ENCODE peak calls at places on chromosomes 11 and 22, in nine cellular contexts. One of them, this sample, is unnamed.

GRCh38 chr11:116698080-116698479 is 74.7 kb downstream of the BUD13 start:
- DNase-seq in choroid plexus epithelial cell: no peak
- DNase-seq in uterus: no peak
- DNase-seq in fibroblast of pulmonary artery: no peak
- DNase-seq in A549: no peak
- DNase-seq in HFF-Myc: no peak
- DNase-seq in GM12864: no peak
- DNase-seq in right lobe of liver: no peak
- DNase-seq in HCT116: no peak
- DNase-seq in this sample: no peak

GRCh38 chr11:945986-946385 is 20.3 kb downstream of the AP2A2 start:
- DNase-seq in GM12864: no peak
- DNase-seq in uterus: no peak
- DNase-seq in HFF-Myc: no peak
- DNase-seq in choroid plexus epithelial cell: peak; percentile 59
- DNase-seq in HCT116: no peak
- DNase-seq in A549: peak; percentile 27
- DNase-seq in fibroblast of pulmonary artery: peak; percentile 51
- DNase-seq in right lobe of liver: peak; percentile 18
- DNase-seq in this sample: no peak

GRCh38 chr11:107697291-107697690 is 14.6 kb downstream of the SLN start:
- DNase-seq in HFF-Myc: no peak
- DNase-seq in uterus: no peak
- DNase-seq in GM12864: no peak
- DNase-seq in right lobe of liver: no peak
- DNase-seq in fibroblast of pulmonary artery: no peak
- DNase-seq in choroid plexus epithelial cell: no peak
- DNase-seq in A549: no peak
- DNase-seq in HCT116: no peak
- DNase-seq in this sample: no peak

GRCh38 chr11:44005076-44005800 is 42.5 kb upstream of the ACCSL start:
- DNase-seq in HFF-Myc: no peak
- DNase-seq in GM12864: no peak
- DNase-seq in fibroblast of pulmonary artery: no peak
- DNase-seq in uterus: no peak
- DNase-seq in HCT116: no peak
- DNase-seq in A549: no peak
- DNase-seq in right lobe of liver: no peak
- DNase-seq in choroid plexus epithelial cell: no peak
- DNase-seq in this sample: no peak

GRCh38 chr11:15300282-15300681 is 185.6 kb downstream of the INSC start:
- DNase-seq in HCT116: no peak
- DNase-seq in GM12864: no peak
- DNase-seq in choroid plexus epithelial cell: no peak
- DNase-seq in fibroblast of pulmonary artery: no peak
- DNase-seq in A549: no peak
- DNase-seq in uterus: no peak
- DNase-seq in right lobe of liver: no peak
- DNase-seq in HFF-Myc: no peak
- DNase-seq in this sample: no peak

GRCh38 chr22:30178180-30179126 is 68.1 kb downstream of the LIF start:
- DNase-seq in HFF-Myc: no peak
- DNase-seq in uterus: no peak
- DNase-seq in right lobe of liver: no peak
- DNase-seq in choroid plexus epithelial cell: no peak
- DNase-seq in A549: no peak
- DNase-seq in fibroblast of pulmonary artery: no peak
- DNase-seq in HCT116: peak; percentile 18
- DNase-seq in GM12864: no peak
- DNase-seq in this sample: peak; percentile 38

GRCh38 chr11:3859373-3859881 is 4.0 kb downstream of the STIM1 start:
- DNase-seq in right lobe of liver: no peak
- DNase-seq in choroid plexus epithelial cell: no peak
- DNase-seq in GM12864: peak; percentile 64
- DNase-seq in fibroblast of pulmonary artery: no peak
- DNase-seq in uterus: no peak
- DNase-seq in A549: no peak
- DNase-seq in HFF-Myc: no peak
- DNase-seq in HCT116: no peak
- DNase-seq in this sample: no peak

GRCh38 chr11:45166604-45166897 is 20.1 kb downstream of the PRDM11 start:
- DNase-seq in right lobe of liver: no peak
- DNase-seq in HCT116: no peak
- DNase-seq in A549: no peak
- DNase-seq in fibroblast of pulmonary artery: no peak
- DNase-seq in HFF-Myc: no peak
- DNase-seq in choroid plexus epithelial cell: no peak
- DNase-seq in uterus: no peak
- DNase-seq in GM12864: no peak
- DNase-seq in this sample: no peak

GRCh38 chr22:21816787-21817496 is 50.5 kb downstream of the MAPK1 start:
- DNase-seq in choroid plexus epithelial cell: peak; percentile 95
- DNase-seq in fibroblast of pulmonary artery: peak; percentile 97
- DNase-seq in HFF-Myc: peak; percentile 88
- DNase-seq in uterus: no peak
- DNase-seq in GM12864: peak; percentile 61
- DNase-seq in HCT116: no peak
- DNase-seq in right lobe of liver: no peak
- DNase-seq in A549: peak; percentile 61
- DNase-seq in this sample: peak; percentile 91

GRCh38 chr11:133163463-133164419 is 368.6 kb downstream of the OPCML start:
- DNase-seq in right lobe of liver: no peak
- DNase-seq in fibroblast of pulmonary artery: peak; percentile 36
- DNase-seq in HCT116: no peak
- DNase-seq in choroid plexus epithelial cell: peak; percentile 52
- DNase-seq in uterus: no peak
- DNase-seq in HFF-Myc: no peak
- DNase-seq in GM12864: peak; percentile 5
- DNase-seq in A549: peak; percentile 42
- DNase-seq in this sample: peak; percentile 2

GRCh38 chr22:43829904-43830851 is 18.1 kb upstream of the EFCAB6 start:
- DNase-seq in right lobe of liver: peak; percentile 79
- DNase-seq in HCT116: no peak
- DNase-seq in choroid plexus epithelial cell: peak; percentile 34
- DNase-seq in HFF-Myc: no peak
- DNase-seq in fibroblast of pulmonary artery: peak; percentile 45
- DNase-seq in uterus: peak; percentile 40
- DNase-seq in GM12864: no peak
- DNase-seq in A549: no peak
- DNase-seq in this sample: peak; percentile 80

GRCh38 chr11:59186130-59186594 is 14.2 kb downstream of the DTX4 start:
- DNase-seq in HFF-Myc: no peak
- DNase-seq in GM12864: no peak
- DNase-seq in A549: peak; percentile 24
- DNase-seq in choroid plexus epithelial cell: no peak
- DNase-seq in uterus: no peak
- DNase-seq in fibroblast of pulmonary artery: peak; percentile 23
- DNase-seq in HCT116: peak; percentile 57
- DNase-seq in right lobe of liver: peak; percentile 58
- DNase-seq in this sample: no peak

GRCh38 chr11:2690596-2691354 is 9.0 kb downstream of the KCNQ1OT1 start:
- DNase-seq in A549: no peak
- DNase-seq in uterus: no peak
- DNase-seq in fibroblast of pulmonary artery: no peak
- DNase-seq in right lobe of liver: peak; percentile 11
- DNase-seq in GM12864: no peak
- DNase-seq in HCT116: no peak
- DNase-seq in choroid plexus epithelial cell: no peak
- DNase-seq in HFF-Myc: no peak
- DNase-seq in this sample: no peak

DNA sequence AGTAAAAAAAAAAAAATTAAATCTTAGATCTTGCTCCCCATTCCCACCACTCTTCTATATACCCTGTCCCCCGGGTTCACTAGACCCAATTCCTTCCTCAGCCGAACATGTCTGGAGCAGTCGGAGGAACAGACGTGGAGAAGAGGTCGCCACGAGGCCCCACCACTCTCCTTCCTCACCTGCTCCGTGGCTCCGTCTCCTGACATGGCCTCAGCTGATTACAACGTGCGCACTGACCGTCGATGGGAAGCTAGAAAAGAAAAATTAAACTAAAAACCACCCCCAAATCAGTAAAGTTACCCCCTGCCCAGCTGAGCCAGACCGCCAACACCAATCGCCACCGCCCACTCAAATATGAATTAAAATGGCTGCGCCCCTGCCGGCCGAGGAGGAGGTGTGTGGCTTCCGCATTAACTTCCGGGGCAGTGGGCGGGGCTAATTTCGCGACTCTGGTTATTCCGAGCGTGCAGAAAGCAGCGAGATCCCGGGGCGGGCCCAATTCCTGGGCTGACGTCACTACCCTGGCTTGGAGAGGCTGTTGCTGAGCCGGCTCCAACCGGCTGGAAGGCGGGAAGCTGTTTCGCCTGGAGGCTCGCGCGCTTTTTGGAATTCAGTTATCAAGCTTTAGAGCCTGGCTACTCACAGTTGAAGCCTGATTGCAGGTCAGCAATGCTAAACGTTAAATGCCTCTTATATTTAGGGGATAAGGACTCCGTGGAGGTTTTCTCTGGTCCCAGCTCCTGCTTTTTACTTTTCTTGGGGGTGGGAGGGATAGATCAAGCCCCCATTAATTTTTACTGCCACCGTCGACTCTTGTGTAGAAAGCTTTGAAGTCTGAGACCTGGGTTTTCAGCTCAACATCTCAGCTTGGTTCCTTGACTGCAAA is at the start of gene CSTF3:
- DNase-seq in A549: peak; percentile 99
- DNase-seq in HFF-Myc: peak; percentile 97
- DNase-seq in choroid plexus epithelial cell: peak; percentile 99
- DNase-seq in right lobe of liver: peak; percentile 100
- DNase-seq in HCT116: peak; percentile 97
- DNase-seq in fibroblast of pulmonary artery: peak; percentile 99
- DNase-seq in GM12864: peak; percentile 83
- DNase-seq in uterus: peak; percentile 100
- DNase-seq in this sample: peak; percentile 98
- TF ChIP-seq CTCF in A549: no peak
- TF ChIP-seq CTCF in HFF-Myc: peak; percentile 33
- TF ChIP-seq CTCF in choroid plexus epithelial cell: peak; percentile 51
- TF ChIP-seq CTCF in right lobe of liver: peak; percentile 42
- TF ChIP-seq CTCF in HCT116: no peak
- TF ChIP-seq CTCF in fibroblast of pulmonary artery: peak; percentile 19
- TF ChIP-seq CTCF in GM12864: peak; percentile 12
- TF ChIP-seq CTCF in uterus: peak; percentile 35
- TF ChIP-seq CTCF in this sample: peak; percentile 57

DNA sequence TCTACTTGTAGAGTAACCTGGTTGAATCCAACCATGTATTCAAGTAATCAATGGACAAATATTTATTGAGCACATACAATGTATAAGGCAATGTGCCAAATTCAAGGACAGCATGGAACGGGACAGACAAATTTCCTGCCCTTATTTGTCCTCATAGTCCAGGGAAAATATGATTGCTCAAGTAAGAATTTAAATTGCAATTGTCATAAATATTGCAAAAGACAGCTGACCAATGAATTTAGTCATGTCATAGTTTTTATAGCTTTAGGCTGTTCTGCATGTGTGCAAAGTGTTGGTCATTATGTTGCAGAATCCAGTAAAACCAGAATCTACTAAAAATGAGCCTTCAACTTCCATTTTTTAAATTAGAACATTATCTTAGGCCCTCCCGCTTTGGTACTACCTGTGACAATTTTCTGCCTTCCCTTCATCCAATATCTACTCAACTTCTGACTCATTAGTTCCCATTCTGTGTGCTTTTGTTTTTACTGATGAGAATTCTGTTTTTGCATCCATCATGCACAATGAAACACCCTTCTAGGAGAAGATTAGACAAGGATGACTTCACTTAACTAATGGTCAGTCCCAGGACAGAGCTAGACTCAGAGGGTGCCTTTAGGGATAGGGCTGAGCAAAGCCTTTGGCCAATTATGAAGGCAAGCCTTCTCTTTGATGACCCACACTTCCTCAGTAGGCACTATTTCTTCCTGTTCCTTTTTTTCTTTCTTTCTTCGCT is 45.8 kb upstream of the FIBIN start:
- DNase-seq in HCT116: no peak
- DNase-seq in right lobe of liver: no peak
- DNase-seq in GM12864: no peak
- DNase-seq in fibroblast of pulmonary artery: no peak
- DNase-seq in choroid plexus epithelial cell: peak; percentile 65
- DNase-seq in uterus: no peak
- DNase-seq in HFF-Myc: no peak
- DNase-seq in A549: no peak
- DNase-seq in this sample: peak; percentile 64
- H3K4me3 ChIP-seq in HCT116: no peak overlapping the region
- H3K4me3 ChIP-seq in right lobe of liver: no peak overlapping the region
- H3K4me3 ChIP-seq in GM12864: no peak overlapping the region
- H3K4me3 ChIP-seq in fibroblast of pulmonary artery: no peak overlapping the region
- H3K4me3 ChIP-seq in choroid plexus epithelial cell: no peak overlapping the region
- H3K4me3 ChIP-seq in uterus: no peak overlapping the region
- H3K4me3 ChIP-seq in HFF-Myc: no peak overlapping the region
- H3K4me3 ChIP-seq in A549: no peak overlapping the region
- H3K4me3 ChIP-seq in this sample: no peak overlapping the region

GRCh38 chr22:45612940-45613339 is 58.7 kb upstream of the ATXN10 start:
- DNase-seq in right lobe of liver: no peak
- DNase-seq in HFF-Myc: no peak
- DNase-seq in HCT116: no peak
- DNase-seq in A549: no peak
- DNase-seq in uterus: no peak
- DNase-seq in GM12864: no peak
- DNase-seq in choroid plexus epithelial cell: no peak
- DNase-seq in fibroblast of pulmonary artery: peak; percentile 20
- DNase-seq in this sample: peak; percentile 47

GRCh38 chr22:45615364-45615763 is 56.3 kb upstream of the ATXN10 start:
- DNase-seq in HCT116: no peak
- DNase-seq in choroid plexus epithelial cell: no peak
- DNase-seq in right lobe of liver: no peak
- DNase-seq in uterus: no peak
- DNase-seq in HFF-Myc: no peak
- DNase-seq in fibroblast of pulmonary artery: no peak
- DNase-seq in A549: no peak
- DNase-seq in GM12864: no peak
- DNase-seq in this sample: no peak

GRCh38 chr22:45608763-45609180 is 62.9 kb upstream of the ATXN10 start:
- DNase-seq in uterus: no peak
- DNase-seq in fibroblast of pulmonary artery: peak; percentile 16
- DNase-seq in HFF-Myc: no peak
- DNase-seq in GM12864: no peak
- DNase-seq in choroid plexus epithelial cell: peak; percentile 35
- DNase-seq in HCT116: peak; percentile 48
- DNase-seq in right lobe of liver: no peak
- DNase-seq in A549: peak; percentile 40
- DNase-seq in this sample: peak; percentile 53

GRCh38 chr22:45616432-45616831 is 55.2 kb upstream of the ATXN10 start:
- DNase-seq in HFF-Myc: no peak
- DNase-seq in choroid plexus epithelial cell: no peak
- DNase-seq in GM12864: no peak
- DNase-seq in uterus: no peak
- DNase-seq in HCT116: no peak
- DNase-seq in fibroblast of pulmonary artery: no peak
- DNase-seq in A549: no peak
- DNase-seq in right lobe of liver: no peak
- DNase-seq in this sample: no peak

GRCh38 chr22:45612451-45612901 is 59.2 kb upstream of the ATXN10 start:
- DNase-seq in fibroblast of pulmonary artery: peak; percentile 71
- DNase-seq in HCT116: no peak
- DNase-seq in right lobe of liver: no peak
- DNase-seq in A549: no peak
- DNase-seq in uterus: peak; percentile 50
- DNase-seq in HFF-Myc: peak; percentile 25
- DNase-seq in choroid plexus epithelial cell: peak; percentile 76
- DNase-seq in GM12864: no peak
- DNase-seq in this sample: peak; percentile 86
- TF ChIP-seq CTCF in fibroblast of pulmonary artery: no peak
- TF ChIP-seq CTCF in HCT116: no peak
- TF ChIP-seq CTCF in right lobe of liver: no peak
- TF ChIP-seq CTCF in A549: no peak
- TF ChIP-seq CTCF in uterus: no peak
- TF ChIP-seq CTCF in HFF-Myc: no peak
- TF ChIP-seq CTCF in choroid plexus epithelial cell: no peak
- TF ChIP-seq CTCF in GM12864: no peak
- TF ChIP-seq CTCF in this sample: no peak

GRCh38 chr11:28139848-28140415 is 31.7 kb downstream of the METTL15 start:
- DNase-seq in choroid plexus epithelial cell: no peak
- DNase-seq in GM12864: no peak
- DNase-seq in uterus: no peak
- DNase-seq in A549: no peak
- DNase-seq in right lobe of liver: no peak
- DNase-seq in HCT116: no peak
- DNase-seq in fibroblast of pulmonary artery: no peak
- DNase-seq in HFF-Myc: no peak
- DNase-seq in this sample: no peak
- H3K4me3 ChIP-seq in choroid plexus epithelial cell: no peak overlapping the region
- H3K4me3 ChIP-seq in GM12864: no peak overlapping the region
- H3K4me3 ChIP-seq in uterus: no peak overlapping the region
- H3K4me3 ChIP-seq in A549: no peak overlapping the region
- H3K4me3 ChIP-seq in right lobe of liver: no peak overlapping the region
- H3K4me3 ChIP-seq in HCT116: no peak overlapping the region
- H3K4me3 ChIP-seq in fibroblast of pulmonary artery: no peak overlapping the region
- H3K4me3 ChIP-seq in HFF-Myc: no peak overlapping the region
- H3K4me3 ChIP-seq in this sample: no peak overlapping the region